ENCODE peak calls at places on chromosome 7, in six cellular contexts. S, L, T, D, B and R are unnamed samples.

GRCh38 chr7:128783143-128783799 is 7.7 kb upstream of the OPN1SW start:
- DNase-seq in T (no peak), B (peak; percentile 75), L (peak; percentile 90), S (peak; percentile 92), D (peak; percentile 15), R (peak; percentile 83)

GRCh38 chr7:130387628-130388403 is 7.5 kb downstream of the CPA1 start:
- DNase-seq in D (no peak), S (no peak), B (no peak), L (peak; percentile 82), T (no peak), R (no peak)

GRCh38 chr7:128728608-128729007 is 10.6 kb upstream of the CALU start:
- DNase-seq in L (no peak), T (no peak), S (no peak), B (no peak), D (no peak), R (no peak)

GRCh38 chr7:35491233-35491632 is 203.7 kb downstream of the HERPUD2 start:
- DNase-seq in T (no peak), D (no peak), L (no peak), B (no peak), S (no peak), R (no peak)

GRCh38 chr7:122885583-122886356 is 490 bp downstream of the CADPS2 start:
- DNase-seq in S (peak; percentile 59), L (peak; percentile 51), T (no peak), B (peak; percentile 47), D (no peak), R (peak; percentile 51)

GRCh38 chr7:102125127-102125561 is 161.5 kb upstream of the SH2B2 start:
- DNase-seq in L (peak; percentile 87), T (no peak), S (peak; percentile 80), B (peak; percentile 63), D (no peak), R (peak; percentile 32)

GRCh38 chr7:138129551-138130165 is 53.4 kb downstream of the AKR1D1 start:
- DNase-seq in S (no peak), D (no peak), T (no peak), B (no peak), L (no peak), R (no peak)

GRCh38 chr7:44449531-44449930 is 40.9 kb downstream of the NUDCD3 start:
- DNase-seq in D (no peak), S (no peak), B (no peak), L (no peak), T (no peak), R (no peak)

GRCh38 chr7:136923111-136923510 is 54.7 kb downstream of the CHRM2 start:
- DNase-seq in S (no peak), T (no peak), B (no peak), L (peak; percentile 68), D (no peak), R (no peak)

GRCh38 chr7:117188949-117189348 is 133.9 kb downstream of the WNT2 start:
- DNase-seq in B (no peak), D (no peak), T (no peak), L (no peak), S (no peak), R (no peak)

GRCh38 chr7:113796557-113796956 is 122.3 kb downstream of the PPP1R3A start:
- DNase-seq in B (no peak), L (peak; percentile 95), S (no peak), T (no peak), D (no peak), R (no peak)

GRCh38 chr7:43248961-43249807 is 136.7 kb downstream of the HECW1 start:
- DNase-seq in S (no peak), T (no peak), D (no peak), L (peak; percentile 52), B (no peak), R (peak; percentile 22)

GRCh38 chr7:150379590-150380379 is 655 bp downstream of the ZNF775 start:
- DNase-seq in T (no peak), L (no peak), B (no peak), D (no peak), S (no peak), R (no peak)

GRCh38 chr7:47846117-47846836 is 102.0 kb downstream of the PKD1L1 start:
- DNase-seq in L (peak; percentile 22), T (no peak), S (no peak), D (no peak), B (no peak), R (no peak)

GRCh38 chr7:27466703-27467102 is 196.0 kb downstream of the HIBADH start:
- DNase-seq in S (no peak), B (no peak), L (no peak), T (no peak), D (no peak), R (no peak)

GRCh38 chr7:4800926-4801838 is 25.8 kb downstream of the AP5Z1 start:
- DNase-seq in D (no peak), B (no peak), S (no peak), T (no peak), L (no peak), R (no peak)

GRCh38 chr7:131231381-131232220 is 96.1 kb upstream of the MKLN1 start:
- DNase-seq in D (no peak), B (peak; percentile 22), T (peak; percentile 23), L (peak; percentile 40), S (peak; percentile 55), R (peak; percentile 22)

GRCh38 chr7:105131033-105131656 is 117.1 kb downstream of the KMT2E start:
- DNase-seq in S (no peak), D (no peak), T (no peak), B (no peak), L (peak; percentile 48), R (no peak)

GRCh38 chr7:132328760-132329159 is 247.5 kb downstream of the PLXNA4 start:
- DNase-seq in D (no peak), B (no peak), L (no peak), T (no peak), S (no peak), R (no peak)

GRCh38 chr7:138649506-138649905 is 51.7 kb downstream of the SVOPL start:
- DNase-seq in B (no peak), S (no peak), D (no peak), L (no peak), T (no peak), R (no peak)

GRCh38 chr7:101426303-101427011 is 63.8 kb downstream of the COL26A1 start:
- DNase-seq in S (no peak), T (no peak), L (no peak), D (no peak), B (no peak), R (no peak)